ENCODE peak calls at places on chromosomes 4 and X, in eight cellular contexts. One of them, this sample, is unnamed.

GRCh38 chr4:138405934-138406567 is 163.9 kb upstream of the SLC7A11 start:
- DNase-seq in spleen: no peak
- DNase-seq in right lobe of liver: no peak
- DNase-seq in bronchial epithelial cell: peak
- DNase-seq in K562: no peak
- DNase-seq in Caco-2: no peak
- DNase-seq in AG10803: peak
- DNase-seq in colonic mucosa: no peak
- DNase-seq in this sample: no peak

GRCh38 chr4:110292994-110293744 is 94.8 kb upstream of the ELOVL6 start:
- DNase-seq in Caco-2: no peak
- DNase-seq in K562: no peak
- DNase-seq in right lobe of liver: no peak
- DNase-seq in spleen: no peak
- DNase-seq in AG10803: no peak
- DNase-seq in colonic mucosa: no peak
- DNase-seq in bronchial epithelial cell: peak
- DNase-seq in this sample: no peak

GRCh38 chr4:48642421-48643144 is 137.5 kb downstream of the FRYL start:
- DNase-seq in right lobe of liver: no peak
- DNase-seq in Caco-2: no peak
- DNase-seq in K562: no peak
- DNase-seq in bronchial epithelial cell: no peak
- DNase-seq in colonic mucosa: no peak
- DNase-seq in spleen: no peak
- DNase-seq in AG10803: peak
- DNase-seq in this sample: no peak

GRCh38 chr4:73726000-73726399 is 14.4 kb upstream of the CXCL8 start:
- DNase-seq in Caco-2: peak
- DNase-seq in K562: no peak
- DNase-seq in right lobe of liver: no peak
- DNase-seq in bronchial epithelial cell: peak
- DNase-seq in colonic mucosa: no peak
- DNase-seq in spleen: no peak
- DNase-seq in AG10803: peak
- DNase-seq in this sample: no peak

GRCh38 chrX:5650904-5651303 is 577.8 kb downstream of the NLGN4X start:
- DNase-seq in right lobe of liver: no peak
- DNase-seq in Caco-2: no peak
- DNase-seq in K562: no peak
- DNase-seq in AG10803: no peak
- DNase-seq in spleen: no peak
- DNase-seq in bronchial epithelial cell: no peak
- DNase-seq in colonic mucosa: no peak
- DNase-seq in this sample: no peak

GRCh38 chr4:85963231-85963630 is 396.6 kb downstream of the MAPK10 start:
- DNase-seq in K562: no peak
- DNase-seq in Caco-2: no peak
- DNase-seq in right lobe of liver: no peak
- DNase-seq in AG10803: no peak
- DNase-seq in spleen: no peak
- DNase-seq in colonic mucosa: no peak
- DNase-seq in bronchial epithelial cell: no peak
- DNase-seq in this sample: no peak

GRCh38 chr4:80321341-80321740 is 14.2 kb upstream of the CFAP299 start:
- DNase-seq in AG10803: no peak
- DNase-seq in Caco-2: no peak
- DNase-seq in right lobe of liver: no peak
- DNase-seq in bronchial epithelial cell: no peak
- DNase-seq in colonic mucosa: no peak
- DNase-seq in K562: no peak
- DNase-seq in spleen: peak
- DNase-seq in this sample: no peak

GRCh38 chr4:59553739-59554126 is 1646.4 kb upstream of the ADGRL3 start:
- DNase-seq in K562: no peak
- DNase-seq in colonic mucosa: no peak
- DNase-seq in bronchial epithelial cell: peak
- DNase-seq in right lobe of liver: no peak
- DNase-seq in AG10803: peak
- DNase-seq in spleen: no peak
- DNase-seq in Caco-2: no peak
- DNase-seq in this sample: no peak

GRCh38 chrX:2608638-2609430 is 82.3 kb upstream of the CD99 start:
- DNase-seq in right lobe of liver: peak
- DNase-seq in colonic mucosa: peak
- DNase-seq in AG10803: peak
- DNase-seq in bronchial epithelial cell: peak
- DNase-seq in Caco-2: peak
- DNase-seq in spleen: peak
- DNase-seq in K562: peak
- DNase-seq in this sample: peak

GRCh38 chrX:71118032-71118984 is at the start of gene MED12:
- DNase-seq in AG10803: peak
- DNase-seq in right lobe of liver: peak
- DNase-seq in colonic mucosa: peak
- DNase-seq in spleen: peak
- DNase-seq in K562: peak
- DNase-seq in bronchial epithelial cell: peak
- DNase-seq in Caco-2: peak
- DNase-seq in this sample: peak

GRCh38 chr4:26150948-26151347 is 169.9 kb upstream of the RBPJ start:
- DNase-seq in AG10803: no peak
- DNase-seq in colonic mucosa: no peak
- DNase-seq in right lobe of liver: no peak
- DNase-seq in Caco-2: no peak
- DNase-seq in spleen: no peak
- DNase-seq in K562: no peak
- DNase-seq in bronchial epithelial cell: peak
- DNase-seq in this sample: no peak

GRCh38 chr4:3285558-3286334 is 7.1 kb upstream of the RGS12 start:
- DNase-seq in spleen: peak
- DNase-seq in bronchial epithelial cell: no peak
- DNase-seq in AG10803: peak
- DNase-seq in right lobe of liver: peak
- DNase-seq in K562: no peak
- DNase-seq in colonic mucosa: no peak
- DNase-seq in Caco-2: no peak
- DNase-seq in this sample: no peak

GRCh38 chr4:78962597-78963115 is 23.4 kb upstream of the PAQR3 start:
- DNase-seq in AG10803: no peak
- DNase-seq in spleen: no peak
- DNase-seq in bronchial epithelial cell: no peak
- DNase-seq in colonic mucosa: no peak
- DNase-seq in right lobe of liver: no peak
- DNase-seq in K562: no peak
- DNase-seq in Caco-2: no peak
- DNase-seq in this sample: no peak

GRCh38 chrX:153411255-153411987 is at the start of gene ZFP92:
- DNase-seq in Caco-2: no peak
- DNase-seq in AG10803: peak
- DNase-seq in colonic mucosa: no peak
- DNase-seq in right lobe of liver: no peak
- DNase-seq in bronchial epithelial cell: no peak
- DNase-seq in K562: peak
- DNase-seq in spleen: peak
- DNase-seq in this sample: no peak

GRCh38 chr4:88613417-88613875 is 21.2 kb downstream of the HERC3 start:
- DNase-seq in AG10803: no peak
- DNase-seq in right lobe of liver: no peak
- DNase-seq in bronchial epithelial cell: peak
- DNase-seq in colonic mucosa: no peak
- DNase-seq in K562: no peak
- DNase-seq in Caco-2: no peak
- DNase-seq in spleen: no peak
- DNase-seq in this sample: no peak

GRCh38 chr4:43983610-43984009 is 465.0 kb downstream of the KCTD8 start:
- DNase-seq in Caco-2: no peak
- DNase-seq in right lobe of liver: no peak
- DNase-seq in AG10803: no peak
- DNase-seq in colonic mucosa: no peak
- DNase-seq in bronchial epithelial cell: no peak
- DNase-seq in K562: no peak
- DNase-seq in spleen: no peak
- DNase-seq in this sample: no peak
- TF ChIP-seq CTCF in Caco-2: no peak
- TF ChIP-seq CTCF in right lobe of liver: no peak
- TF ChIP-seq CTCF in AG10803: no peak
- TF ChIP-seq CTCF in colonic mucosa: no peak
- TF ChIP-seq CTCF in bronchial epithelial cell: no peak
- TF ChIP-seq CTCF in K562: no peak
- TF ChIP-seq CTCF in spleen: no peak
- TF ChIP-seq CTCF in this sample: no peak

GRCh38 chrX:155857561-155857960 is 23.6 kb upstream of the VAMP7 start:
- DNase-seq in Caco-2: peak
- DNase-seq in right lobe of liver: no peak
- DNase-seq in K562: peak
- DNase-seq in colonic mucosa: no peak
- DNase-seq in spleen: no peak
- DNase-seq in bronchial epithelial cell: peak
- DNase-seq in AG10803: no peak
- DNase-seq in this sample: no peak
- TF ChIP-seq CTCF in Caco-2: peak
- TF ChIP-seq CTCF in right lobe of liver: peak
- TF ChIP-seq CTCF in K562: peak
- TF ChIP-seq CTCF in colonic mucosa: no peak
- TF ChIP-seq CTCF in spleen: no peak
- TF ChIP-seq CTCF in bronchial epithelial cell: peak
- TF ChIP-seq CTCF in AG10803: no peak
- TF ChIP-seq CTCF in this sample: no peak

GRCh38 chr4:13403326-13403725 is 80.8 kb downstream of the RAB28 start:
- DNase-seq in K562: no peak
- DNase-seq in colonic mucosa: no peak
- DNase-seq in AG10803: no peak
- DNase-seq in bronchial epithelial cell: no peak
- DNase-seq in right lobe of liver: no peak
- DNase-seq in Caco-2: no peak
- DNase-seq in spleen: no peak
- DNase-seq in this sample: no peak

GRCh38 chr4:13399257-13399656 is 84.9 kb downstream of the RAB28 start:
- DNase-seq in colonic mucosa: no peak
- DNase-seq in bronchial epithelial cell: peak
- DNase-seq in spleen: no peak
- DNase-seq in AG10803: peak
- DNase-seq in right lobe of liver: no peak
- DNase-seq in Caco-2: no peak
- DNase-seq in K562: peak
- DNase-seq in this sample: no peak

GRCh38 chr4:13409324-13409723 is 74.8 kb downstream of the RAB28 start:
- DNase-seq in bronchial epithelial cell: no peak
- DNase-seq in right lobe of liver: no peak
- DNase-seq in K562: no peak
- DNase-seq in spleen: no peak
- DNase-seq in colonic mucosa: no peak
- DNase-seq in AG10803: no peak
- DNase-seq in Caco-2: no peak
- DNase-seq in this sample: no peak

DNA sequence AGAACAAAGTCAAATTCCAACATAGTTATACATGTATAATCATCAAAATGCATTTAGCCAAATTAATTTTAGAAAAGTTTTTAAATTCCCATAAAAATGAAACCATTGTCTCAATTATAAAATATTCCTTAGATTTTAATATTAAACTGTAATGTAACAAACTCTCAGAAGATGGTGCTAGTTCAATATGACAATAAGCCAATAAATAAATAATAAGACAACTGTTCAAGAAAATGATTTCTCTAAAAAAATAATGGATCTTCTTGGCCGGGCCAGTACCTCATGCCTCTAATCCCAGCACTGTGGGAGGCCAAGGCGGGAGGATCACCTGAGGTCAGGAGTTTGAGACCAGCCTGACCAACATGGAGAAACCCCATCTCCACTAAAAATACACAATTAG is 80.3 kb downstream of the RAB28 start:
- DNase-seq in spleen: no peak
- DNase-seq in AG10803: no peak
- DNase-seq in K562: no peak
- DNase-seq in Caco-2: no peak
- DNase-seq in bronchial epithelial cell: no peak
- DNase-seq in right lobe of liver: no peak
- DNase-seq in colonic mucosa: no peak
- DNase-seq in this sample: no peak
- TF ChIP-seq CTCF in spleen: no peak
- TF ChIP-seq CTCF in AG10803: no peak
- TF ChIP-seq CTCF in K562: no peak
- TF ChIP-seq CTCF in Caco-2: no peak
- TF ChIP-seq CTCF in bronchial epithelial cell: no peak
- TF ChIP-seq CTCF in right lobe of liver: no peak
- TF ChIP-seq CTCF in colonic mucosa: no peak
- TF ChIP-seq CTCF in this sample: no peak

GRCh38 chr4:102578819-102579218 is 77.7 kb downstream of the NFKB1 start:
- DNase-seq in AG10803: no peak
- DNase-seq in Caco-2: no peak
- DNase-seq in K562: no peak
- DNase-seq in right lobe of liver: no peak
- DNase-seq in spleen: no peak
- DNase-seq in bronchial epithelial cell: no peak
- DNase-seq in colonic mucosa: no peak
- DNase-seq in this sample: peak
- TF ChIP-seq CTCF in AG10803: peak
- TF ChIP-seq CTCF in Caco-2: no peak
- TF ChIP-seq CTCF in K562: peak
- TF ChIP-seq CTCF in right lobe of liver: no peak
- TF ChIP-seq CTCF in spleen: no peak
- TF ChIP-seq CTCF in bronchial epithelial cell: no peak
- TF ChIP-seq CTCF in colonic mucosa: no peak
- TF ChIP-seq CTCF in this sample: peak

GRCh38 chr4:11218692-11219091 is 210.0 kb downstream of the HS3ST1 start:
- DNase-seq in colonic mucosa: no peak
- DNase-seq in spleen: no peak
- DNase-seq in K562: no peak
- DNase-seq in right lobe of liver: no peak
- DNase-seq in Caco-2: no peak
- DNase-seq in AG10803: no peak
- DNase-seq in bronchial epithelial cell: no peak
- DNase-seq in this sample: no peak
- TF ChIP-seq CTCF in colonic mucosa: no peak
- TF ChIP-seq CTCF in spleen: no peak
- TF ChIP-seq CTCF in K562: no peak
- TF ChIP-seq CTCF in right lobe of liver: no peak
- TF ChIP-seq CTCF in Caco-2: peak
- TF ChIP-seq CTCF in AG10803: no peak
- TF ChIP-seq CTCF in bronchial epithelial cell: no peak
- TF ChIP-seq CTCF in this sample: no peak

DNA sequence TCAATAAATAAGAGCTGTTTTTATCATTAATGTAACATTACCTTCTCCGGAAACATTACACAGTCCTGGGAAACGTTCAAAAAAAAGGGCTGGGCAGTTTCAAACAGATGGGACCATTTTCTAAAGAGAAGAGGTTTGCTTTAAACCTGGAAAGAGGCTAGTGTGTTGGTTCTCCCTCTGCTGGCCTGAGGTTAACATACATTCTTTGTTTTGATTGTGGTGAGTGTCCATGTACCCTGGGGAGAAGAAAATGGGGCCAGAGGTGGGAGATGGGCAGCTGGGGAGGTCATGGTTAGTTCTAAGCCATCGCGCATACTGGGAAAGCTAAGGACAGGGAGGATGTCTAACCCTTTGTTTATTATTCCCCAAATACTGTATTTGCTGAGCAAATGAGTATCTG is 194.7 kb downstream of the CPEB2 start:
- DNase-seq in K562: peak
- DNase-seq in spleen: no peak
- DNase-seq in colonic mucosa: no peak
- DNase-seq in Caco-2: peak
- DNase-seq in right lobe of liver: no peak
- DNase-seq in AG10803: peak
- DNase-seq in bronchial epithelial cell: peak
- DNase-seq in this sample: peak
- TF ChIP-seq CTCF in K562: no peak
- TF ChIP-seq CTCF in spleen: no peak
- TF ChIP-seq CTCF in colonic mucosa: no peak
- TF ChIP-seq CTCF in Caco-2: peak
- TF ChIP-seq CTCF in right lobe of liver: peak
- TF ChIP-seq CTCF in AG10803: peak
- TF ChIP-seq CTCF in bronchial epithelial cell: peak
- TF ChIP-seq CTCF in this sample: no peak